ENCODE peak calls at places on chromosomes 6 and 20, in seven cellular contexts. One of them, this sample, is unnamed.

GRCh38 chr20:12597491-12597890 is 411.3 kb upstream of the SPTLC3 start:
- DNase-seq in neural progenitor cell: no peak
- DNase-seq in right lobe of liver: no peak
- DNase-seq in mammary epithelial cell: no peak
- DNase-seq in breast epithelium: no peak
- DNase-seq in thoracic aorta: no peak
- DNase-seq in Panc1: no peak
- DNase-seq in this sample: no peak

GRCh38 chr6:41502607-41503434 is 43.4 kb upstream of the FOXP4 start:
- DNase-seq in neural progenitor cell: peak; percentile 76
- DNase-seq in right lobe of liver: no peak
- DNase-seq in mammary epithelial cell: no peak
- DNase-seq in breast epithelium: no peak
- DNase-seq in thoracic aorta: no peak
- DNase-seq in Panc1: no peak
- DNase-seq in this sample: peak; percentile 84

GRCh38 chr6:169205176-169206160 is 48.2 kb downstream of the THBS2 start:
- DNase-seq in neural progenitor cell: no peak
- DNase-seq in right lobe of liver: no peak
- DNase-seq in mammary epithelial cell: no peak
- DNase-seq in breast epithelium: no peak
- DNase-seq in thoracic aorta: no peak
- DNase-seq in Panc1: no peak
- DNase-seq in this sample: no peak

GRCh38 chr6:4518506-4518905 is 257.7 kb upstream of the CDYL start:
- DNase-seq in neural progenitor cell: no peak
- DNase-seq in right lobe of liver: no peak
- DNase-seq in mammary epithelial cell: peak; percentile 10
- DNase-seq in breast epithelium: no peak
- DNase-seq in thoracic aorta: no peak
- DNase-seq in Panc1: no peak
- DNase-seq in this sample: no peak

GRCh38 chr6:46437671-46438221 is 53.5 kb downstream of the RCAN2 start:
- DNase-seq in neural progenitor cell: no peak
- DNase-seq in right lobe of liver: no peak
- DNase-seq in mammary epithelial cell: no peak
- DNase-seq in breast epithelium: no peak
- DNase-seq in thoracic aorta: no peak
- DNase-seq in Panc1: no peak
- DNase-seq in this sample: no peak

GRCh38 chr20:46931699-46932098 is 37.1 kb downstream of the EYA2 start:
- DNase-seq in neural progenitor cell: no peak
- DNase-seq in right lobe of liver: no peak
- DNase-seq in mammary epithelial cell: no peak
- DNase-seq in breast epithelium: no peak
- DNase-seq in thoracic aorta: no peak
- DNase-seq in Panc1: no peak
- DNase-seq in this sample: no peak

GRCh38 chr20:23358923-23359572 is 2.9 kb upstream of the GZF1 start:
- DNase-seq in neural progenitor cell: no peak
- DNase-seq in right lobe of liver: no peak
- DNase-seq in mammary epithelial cell: no peak
- DNase-seq in breast epithelium: no peak
- DNase-seq in thoracic aorta: no peak
- DNase-seq in Panc1: no peak
- DNase-seq in this sample: no peak

GRCh38 chr6:146543211-146543939 is at the start of gene RAB32:
- DNase-seq in neural progenitor cell: peak; percentile 93
- DNase-seq in right lobe of liver: peak; percentile 98
- DNase-seq in mammary epithelial cell: peak; percentile 94
- DNase-seq in breast epithelium: peak; percentile 87
- DNase-seq in thoracic aorta: peak; percentile 67
- DNase-seq in Panc1: no peak
- DNase-seq in this sample: peak; percentile 98

GRCh38 chr6:142374965-142375733 is 73.3 kb downstream of the ADGRG6 start:
- DNase-seq in neural progenitor cell: no peak
- DNase-seq in right lobe of liver: no peak
- DNase-seq in mammary epithelial cell: peak; percentile 74
- DNase-seq in breast epithelium: no peak
- DNase-seq in thoracic aorta: no peak
- DNase-seq in Panc1: peak; percentile 81
- DNase-seq in this sample: no peak

GRCh38 chr20:17936791-17937687 is 31.6 kb downstream of the SNX5 start:
- DNase-seq in neural progenitor cell: no peak
- DNase-seq in right lobe of liver: no peak
- DNase-seq in mammary epithelial cell: no peak
- DNase-seq in breast epithelium: no peak
- DNase-seq in thoracic aorta: no peak
- DNase-seq in Panc1: no peak
- DNase-seq in this sample: no peak

GRCh38 chr6:158008894-158009891 is 27.5 kb downstream of the SYNJ2 start:
- DNase-seq in neural progenitor cell: no peak
- DNase-seq in right lobe of liver: peak; percentile 83
- DNase-seq in mammary epithelial cell: peak; percentile 17
- DNase-seq in breast epithelium: peak; percentile 78
- DNase-seq in thoracic aorta: no peak
- DNase-seq in Panc1: no peak
- DNase-seq in this sample: peak; percentile 89

GRCh38 chr6:133827766-133828165 is 61.1 kb upstream of the TCF21 start:
- DNase-seq in neural progenitor cell: no peak
- DNase-seq in right lobe of liver: no peak
- DNase-seq in mammary epithelial cell: no peak
- DNase-seq in breast epithelium: no peak
- DNase-seq in thoracic aorta: no peak
- DNase-seq in Panc1: no peak
- DNase-seq in this sample: no peak

GRCh38 chr20:50438986-50439407 is 71.2 kb upstream of the PTPN1 start:
- DNase-seq in neural progenitor cell: no peak
- DNase-seq in right lobe of liver: no peak
- DNase-seq in mammary epithelial cell: peak; percentile 100
- DNase-seq in breast epithelium: no peak
- DNase-seq in thoracic aorta: no peak
- DNase-seq in Panc1: peak; percentile 83
- DNase-seq in this sample: no peak

GRCh38 chr6:35148167-35148741 is 7.1 kb upstream of the TCP11 start:
- DNase-seq in neural progenitor cell: peak; percentile 95
- DNase-seq in right lobe of liver: no peak
- DNase-seq in mammary epithelial cell: peak; percentile 48
- DNase-seq in breast epithelium: no peak
- DNase-seq in thoracic aorta: no peak
- DNase-seq in Panc1: no peak
- DNase-seq in this sample: no peak

GRCh38 chr20:25014816-25015215 is 22.3 kb upstream of the APMAP start:
- DNase-seq in neural progenitor cell: no peak
- DNase-seq in right lobe of liver: no peak
- DNase-seq in mammary epithelial cell: no peak
- DNase-seq in breast epithelium: peak; percentile 49
- DNase-seq in thoracic aorta: no peak
- DNase-seq in Panc1: no peak
- DNase-seq in this sample: peak; percentile 42

GRCh38 chr20:11754451-11754850 is 163.2 kb upstream of the BTBD3 start:
- DNase-seq in neural progenitor cell: no peak
- DNase-seq in right lobe of liver: no peak
- DNase-seq in mammary epithelial cell: peak; percentile 23
- DNase-seq in breast epithelium: no peak
- DNase-seq in thoracic aorta: no peak
- DNase-seq in Panc1: no peak
- DNase-seq in this sample: no peak

GRCh38 chr20:63037669-63038268 is 31.0 kb upstream of the BHLHE23 start:
- DNase-seq in neural progenitor cell: no peak
- DNase-seq in right lobe of liver: peak; percentile 7
- DNase-seq in mammary epithelial cell: no peak
- DNase-seq in breast epithelium: no peak
- DNase-seq in thoracic aorta: no peak
- DNase-seq in Panc1: no peak
- DNase-seq in this sample: peak; percentile 19

GRCh38 chr6:147279423-147279822 is 75.2 kb downstream of the STXBP5 start:
- DNase-seq in neural progenitor cell: no peak
- DNase-seq in right lobe of liver: no peak
- DNase-seq in mammary epithelial cell: no peak
- DNase-seq in breast epithelium: no peak
- DNase-seq in thoracic aorta: no peak
- DNase-seq in Panc1: no peak
- DNase-seq in this sample: no peak

GRCh38 chr6:36858407-36858981 is 16.1 kb downstream of the PPIL1 start:
- DNase-seq in neural progenitor cell: no peak
- DNase-seq in right lobe of liver: no peak
- DNase-seq in mammary epithelial cell: no peak
- DNase-seq in breast epithelium: no peak
- DNase-seq in thoracic aorta: no peak
- DNase-seq in Panc1: no peak
- DNase-seq in this sample: no peak

GRCh38 chr6:97586344-97586743 is 303.3 kb upstream of the MMS22L start:
- DNase-seq in neural progenitor cell: peak; percentile 57
- DNase-seq in right lobe of liver: no peak
- DNase-seq in mammary epithelial cell: peak; percentile 4
- DNase-seq in breast epithelium: no peak
- DNase-seq in thoracic aorta: no peak
- DNase-seq in Panc1: no peak
- DNase-seq in this sample: no peak

DNA sequence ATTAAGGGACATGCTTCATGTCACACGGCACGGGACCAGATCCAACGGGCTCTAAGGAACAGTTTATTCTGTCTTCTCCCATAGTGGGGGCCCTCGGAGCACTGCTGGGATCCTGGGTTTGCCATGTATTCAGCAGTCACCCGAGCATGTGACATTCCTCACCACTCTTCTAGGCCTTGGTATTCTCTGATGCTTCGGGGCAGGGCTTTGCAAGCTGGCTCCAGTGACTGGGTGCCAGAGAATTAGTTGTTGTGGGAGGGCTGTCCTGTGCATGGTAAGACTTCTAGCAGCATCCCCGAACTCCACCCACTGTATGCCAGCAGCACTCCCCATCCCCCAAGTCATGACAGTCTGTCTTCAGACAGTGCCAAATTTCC is 5.4 kb downstream of the CCN5 start:
- DNase-seq in neural progenitor cell: no peak
- DNase-seq in right lobe of liver: no peak
- DNase-seq in mammary epithelial cell: no peak
- DNase-seq in breast epithelium: no peak
- DNase-seq in thoracic aorta: no peak
- DNase-seq in Panc1: peak; percentile 84
- DNase-seq in this sample: peak; percentile 84
- H3K27ac ChIP-seq in neural progenitor cell: no peak overlapping the region
- H3K27ac ChIP-seq in right lobe of liver: no peak overlapping the region
- H3K27ac ChIP-seq in mammary epithelial cell: peak overlapping the region; percentile 67
- H3K27ac ChIP-seq in breast epithelium: peak overlapping the region; percentile 56
- H3K27ac ChIP-seq in thoracic aorta: peak overlapping the region; percentile 97
- H3K27ac ChIP-seq in Panc1: peak overlapping the region; percentile 62
- H3K27ac ChIP-seq in this sample: no peak overlapping the region

GRCh38 chr6:122165014-122165413 is 234.4 kb upstream of the HSF2 start:
- DNase-seq in neural progenitor cell: no peak
- DNase-seq in right lobe of liver: no peak
- DNase-seq in mammary epithelial cell: no peak
- DNase-seq in breast epithelium: no peak
- DNase-seq in thoracic aorta: no peak
- DNase-seq in Panc1: no peak
- DNase-seq in this sample: no peak
- H3K4me1 ChIP-seq in neural progenitor cell: no peaks in the 10 kb centered on the region
- H3K4me1 ChIP-seq in right lobe of liver: no peaks in the 10 kb centered on the region
- H3K4me1 ChIP-seq in mammary epithelial cell: no peaks in the 10 kb centered on the region
- H3K4me1 ChIP-seq in breast epithelium: no peaks in the 10 kb centered on the region
- H3K4me1 ChIP-seq in thoracic aorta: peaks cover 2% of the 10 kb centered on the region
- H3K4me1 ChIP-seq in Panc1: no peaks in the 10 kb centered on the region
- H3K4me1 ChIP-seq in this sample: no peaks in the 10 kb centered on the region

DNA sequence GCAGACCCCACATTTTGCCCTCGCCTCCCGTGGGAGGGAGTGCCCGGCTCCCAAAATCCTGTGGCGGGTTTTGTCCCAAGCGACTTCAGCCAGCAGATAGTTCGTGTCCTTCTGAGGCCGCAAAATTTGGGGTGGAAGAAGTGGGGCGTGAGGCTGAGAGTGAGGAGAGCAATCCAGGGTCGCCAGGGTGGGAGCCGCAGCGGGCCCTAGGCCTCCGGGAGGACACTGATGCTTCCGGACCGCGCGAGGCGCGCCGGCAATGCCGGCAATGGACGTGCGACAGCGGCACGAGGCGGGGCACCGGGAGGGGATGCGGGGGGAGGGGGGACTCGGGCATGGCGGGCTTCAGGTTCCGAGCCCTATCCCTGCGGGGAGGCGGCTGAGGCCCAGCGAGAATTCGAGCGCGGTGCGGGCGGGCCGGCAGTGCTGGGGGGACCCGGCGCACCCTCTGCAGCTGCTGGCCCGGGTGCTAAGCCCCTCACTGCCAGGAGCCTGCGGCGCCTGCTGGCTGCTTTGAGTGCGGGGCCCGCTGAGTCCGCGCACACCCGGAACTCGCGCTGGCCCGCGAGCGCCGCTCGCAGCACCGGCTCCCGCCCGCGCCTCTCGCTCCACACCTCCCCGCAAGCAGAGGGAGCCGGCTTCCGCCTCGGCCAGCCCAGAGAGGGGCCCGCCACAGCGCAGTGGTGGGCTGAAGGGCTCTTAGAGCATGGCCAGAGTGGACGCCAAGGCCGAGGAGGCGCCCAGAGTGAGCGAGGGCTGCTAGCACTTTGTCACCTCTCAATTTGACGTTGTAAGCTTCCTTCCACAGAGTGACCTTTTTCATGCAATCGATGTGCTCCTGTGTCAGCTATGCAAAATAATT is 143.8 kb downstream of the LPA start:
- DNase-seq in neural progenitor cell: peak; percentile 83
- DNase-seq in right lobe of liver: peak; percentile 81
- DNase-seq in mammary epithelial cell: peak; percentile 1
- DNase-seq in breast epithelium: peak; percentile 83
- DNase-seq in thoracic aorta: peak; percentile 9
- DNase-seq in Panc1: peak; percentile 53
- DNase-seq in this sample: peak; percentile 93
- TF ChIP-seq CTCF in neural progenitor cell: no peak
- TF ChIP-seq CTCF in right lobe of liver: no peak
- TF ChIP-seq CTCF in mammary epithelial cell: no peak
- TF ChIP-seq CTCF in breast epithelium: no peak
- TF ChIP-seq CTCF in thoracic aorta: no peak
- TF ChIP-seq CTCF in Panc1: peak; percentile 42
- TF ChIP-seq CTCF in this sample: peak; percentile 10

DNA sequence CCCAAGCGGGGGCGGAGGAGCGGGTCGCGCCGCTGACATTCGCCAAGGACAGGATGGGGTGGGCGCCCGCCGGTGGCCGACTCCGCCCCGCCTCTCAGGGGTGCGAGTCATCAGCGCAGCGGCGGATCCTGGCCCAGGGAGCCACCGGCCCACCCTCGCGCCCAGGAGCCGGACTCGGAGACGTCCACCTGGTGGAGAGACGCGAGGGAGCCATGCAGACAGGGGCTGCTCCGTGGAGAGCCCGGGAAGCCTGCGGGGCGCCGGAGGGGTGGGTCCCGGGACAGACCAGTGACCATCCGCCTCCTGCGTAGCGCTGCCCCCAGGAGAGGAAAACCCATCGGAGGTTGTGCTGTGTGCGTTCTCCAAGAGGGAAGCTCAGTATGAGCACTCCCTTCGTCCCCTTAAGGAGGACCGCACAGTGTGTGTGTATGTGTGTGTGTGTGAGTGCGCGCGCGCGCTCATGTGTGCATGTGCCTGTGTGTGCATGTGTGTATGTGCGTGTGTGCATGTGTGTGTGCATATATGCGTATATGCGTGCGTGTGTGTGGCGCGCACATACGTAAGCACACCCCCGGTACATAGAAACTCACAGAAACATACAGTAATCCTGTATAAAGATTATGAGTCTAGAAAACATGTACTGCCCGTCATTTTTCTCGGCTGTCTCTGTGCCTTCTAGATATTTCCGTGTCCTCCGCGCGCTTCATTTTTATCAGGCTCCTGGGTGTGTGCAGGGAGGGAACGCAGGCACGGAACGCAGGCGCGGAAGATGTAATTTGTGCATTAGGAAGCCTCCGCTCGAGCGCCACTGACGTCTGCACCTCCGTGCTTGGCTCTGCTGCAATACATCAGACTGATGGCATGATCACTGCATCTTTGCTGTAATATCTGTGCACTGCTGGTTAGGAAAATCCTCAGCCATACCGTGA is 158.9 kb downstream of the TBXT start:
- DNase-seq in neural progenitor cell: peak; percentile 63
- DNase-seq in right lobe of liver: no peak
- DNase-seq in mammary epithelial cell: no peak
- DNase-seq in breast epithelium: no peak
- DNase-seq in thoracic aorta: no peak
- DNase-seq in Panc1: no peak
- DNase-seq in this sample: no peak
- H3K27ac ChIP-seq in neural progenitor cell: no peak overlapping the region
- H3K27ac ChIP-seq in right lobe of liver: no peak overlapping the region
- H3K27ac ChIP-seq in mammary epithelial cell: no peak overlapping the region
- H3K27ac ChIP-seq in breast epithelium: no peak overlapping the region
- H3K27ac ChIP-seq in thoracic aorta: no peak overlapping the region
- H3K27ac ChIP-seq in Panc1: no peak overlapping the region
- H3K27ac ChIP-seq in this sample: no peak overlapping the region

This sample was measured in kidney.